ENCODE peak calls at places on chromosomes 13 and 19, in four cellular contexts. H, G, Z and B are unnamed samples.

GRCh38 chr13:45851171-45851889 is at the start of gene SIAH3:
- DNase-seq in H (no peak), G (no peak), Z (no peak), B (peak; percentile 5)

GRCh38 chr13:44622701-44623100 is 46.6 kb upstream of the TSC22D1 start:
- DNase-seq in H (no peak), G (no peak), Z (no peak), B (no peak)

GRCh38 chr13:85265296-85265695 is 533.9 kb downstream of the SLITRK6 start:
- DNase-seq in H (no peak), G (no peak), Z (no peak), B (no peak)

GRCh38 chr13:77312311-77312710 is 14.6 kb downstream of the MYCBP2 start:
- DNase-seq in H (no peak), G (no peak), Z (no peak), B (no peak)

GRCh38 chr19:45253396-45254027 is 2.4 kb downstream of the MARK4 start:
- DNase-seq in H (no peak), G (no peak), Z (no peak), B (no peak)

GRCh38 chr19:8512115-8512967 is 1.6 kb downstream of the ZNF414 start:
- DNase-seq in H (no peak), G (no peak), Z (peak; percentile 58), B (no peak)

GRCh38 chr13:94711561-94712286 is 621 bp downstream of the SOX21 start:
- DNase-seq in H (no peak), G (no peak), Z (no peak), B (peak; percentile 33)

GRCh38 chr13:40153516-40153915 is 498.1 kb downstream of the COG6 start:
- DNase-seq in H (no peak), G (no peak), Z (no peak), B (no peak)

GRCh38 chr13:84844473-84844872 is 954.7 kb downstream of the SLITRK6 start:
- DNase-seq in H (peak; percentile 24), G (no peak), Z (no peak), B (peak; percentile 37)

GRCh38 chr19:5691205-5691929 is 1.3 kb downstream of the RPL36 start:
- DNase-seq in H (no peak), G (no peak), Z (no peak), B (peak; percentile 47)

GRCh38 chr13:77952737-77953136 is 34.1 kb upstream of the EDNRB start:
- DNase-seq in H (no peak), G (peak; percentile 42), Z (no peak), B (peak; percentile 18)

GRCh38 chr13:106599875-106600797 is 32.2 kb upstream of the ARGLU1 start:
- DNase-seq in H (no peak), G (no peak), Z (no peak), B (peak; percentile 65)

GRCh38 chr19:3651684-3652083 is 25.1 kb upstream of the CACTIN start:
- DNase-seq in H (no peak), G (no peak), Z (no peak), B (no peak)

GRCh38 chr13:91647361-91647970 is 249.0 kb downstream of the GPC5 start:
- DNase-seq in H (peak; percentile 15), G (no peak), Z (peak; percentile 41), B (no peak)

GRCh38 chr19:5257155-5258045 is 83.2 kb downstream of the PTPRS start:
- DNase-seq in H (no peak), G (no peak), Z (no peak), B (no peak)

GRCh38 chr13:64755961-64756360 is 2474.2 kb downstream of the PCDH9 start:
- DNase-seq in H (no peak), G (no peak), Z (no peak), B (no peak)

GRCh38 chr19:13195678-13196077 is 45.5 kb downstream of the IER2 start:
- DNase-seq in H (no peak), G (peak; percentile 38), Z (peak; percentile 47), B (no peak)

GRCh38 chr19:39046037-39046821 is 13.9 kb upstream of the FBXO27 start:
- DNase-seq in H (no peak), G (no peak), Z (no peak), B (peak; percentile 23)

GRCh38 chr13:22432690-22433089 is 748.1 kb upstream of the SGCG start:
- DNase-seq in H (no peak), G (no peak), Z (no peak), B (no peak)

GRCh38 chr13:96636310-96636709 is 358.0 kb downstream of the OXGR1 start:
- DNase-seq in H (no peak), G (no peak), Z (no peak), B (no peak)

GRCh38 chr13:92074658-92075057 is 676.2 kb downstream of the GPC5 start:
- DNase-seq in H (peak; percentile 4), G (no peak), Z (no peak), B (peak; percentile 21)

GRCh38 chr19:7199613-7200533 is 94.3 kb downstream of the INSR start:
- DNase-seq in H (no peak), G (no peak), Z (no peak), B (peak; percentile 28)

GRCh38 chr13:45137501-45137880 is 17.2 kb downstream of the GTF2F2 start:
- DNase-seq in H (no peak), G (no peak), Z (no peak), B (no peak)

GRCh38 chr19:11164879-11165406 is 9.4 kb upstream of the SPC24 start:
- DNase-seq in H (no peak), G (no peak), Z (no peak), B (no peak)

GRCh38 chr13:99288069-99288468 is 19.1 kb downstream of the GPR183 start:
- DNase-seq in H (no peak), G (no peak), Z (no peak), B (no peak)

GRCh38 chr19:1852294-1852646 is 4.0 kb upstream of the REXO1 start:
- DNase-seq in H (no peak), G (no peak), Z (no peak), B (no peak)

GRCh38 chr13:69008503-69008902 is 1099.1 kb upstream of the ATXN8OS start:
- DNase-seq in H (no peak), G (no peak), Z (no peak), B (no peak)

GRCh38 chr13:39148513-39148961 is 110.3 kb downstream of the NHLRC3 start:
- DNase-seq in H (no peak), G (peak; percentile 43), Z (no peak), B (peak; percentile 88)

GRCh38 chr13:89865331-89865833 is 1482.1 kb upstream of the MIR17HG start:
- DNase-seq in H (no peak), G (no peak), Z (no peak), B (no peak)

GRCh38 chr13:89862011-89862690 is 1485.3 kb upstream of the MIR17HG start:
- DNase-seq in H (no peak), G (no peak), Z (no peak), B (no peak)

GRCh38 chr13:89857502-89857901 is 1490.0 kb upstream of the MIR17HG start:
- DNase-seq in H (no peak), G (no peak), Z (no peak), B (no peak)

DNA sequence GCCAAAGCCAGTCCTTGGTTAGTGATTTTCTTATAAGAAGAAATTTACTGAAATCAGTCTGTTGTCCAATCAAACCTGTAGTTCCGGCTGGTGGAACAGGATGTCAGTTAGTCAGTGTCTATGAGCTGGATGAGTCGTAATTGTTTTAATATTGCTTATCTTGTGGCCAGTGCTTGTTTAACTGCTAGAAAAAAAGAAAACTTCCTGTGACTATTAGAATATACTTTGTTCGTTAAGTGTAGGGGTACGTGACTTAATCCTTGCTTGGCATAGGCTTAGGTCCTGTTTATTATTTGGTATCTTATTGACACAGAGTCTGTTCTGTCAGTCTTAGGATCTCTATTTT is 1484.8 kb upstream of the MIR17HG start:
- DNase-seq in H (no peak), G (no peak), Z (no peak), B (no peak)
- H2BK12ac ChIP-seq in H (no peak overlapping the region), G (no peak overlapping the region), Z (no peak overlapping the region), B (no peak overlapping the region)

DNA sequence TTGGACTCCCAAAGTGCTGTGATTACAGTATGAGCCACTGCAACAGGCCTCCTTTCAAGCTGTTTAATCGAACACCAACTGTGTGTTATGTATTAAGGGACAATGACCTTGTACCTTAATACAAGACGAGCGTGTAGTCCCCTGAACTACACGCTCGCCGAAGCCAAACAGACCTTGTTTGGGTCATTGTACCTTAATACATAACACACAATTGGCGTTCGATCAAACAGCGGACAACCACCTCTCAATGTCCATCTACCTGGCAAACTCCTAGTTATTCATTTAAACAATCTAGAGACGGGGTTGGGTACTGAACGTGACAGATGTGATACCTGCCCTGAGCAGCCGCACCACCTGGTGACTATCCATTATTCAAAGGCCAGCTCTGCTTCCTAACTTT is 1.3 kb downstream of the CHERP start:
- DNase-seq in H (no peak), G (no peak), Z (no peak), B (no peak)
- H3K36me3 ChIP-seq in H (peaks cover 56% of the 10 kb centered on the region), G (peaks cover 37% of the 10 kb centered on the region), Z (peaks cover 6% of the 10 kb centered on the region), B (peaks cover 53% of the 10 kb centered on the region)

DNA sequence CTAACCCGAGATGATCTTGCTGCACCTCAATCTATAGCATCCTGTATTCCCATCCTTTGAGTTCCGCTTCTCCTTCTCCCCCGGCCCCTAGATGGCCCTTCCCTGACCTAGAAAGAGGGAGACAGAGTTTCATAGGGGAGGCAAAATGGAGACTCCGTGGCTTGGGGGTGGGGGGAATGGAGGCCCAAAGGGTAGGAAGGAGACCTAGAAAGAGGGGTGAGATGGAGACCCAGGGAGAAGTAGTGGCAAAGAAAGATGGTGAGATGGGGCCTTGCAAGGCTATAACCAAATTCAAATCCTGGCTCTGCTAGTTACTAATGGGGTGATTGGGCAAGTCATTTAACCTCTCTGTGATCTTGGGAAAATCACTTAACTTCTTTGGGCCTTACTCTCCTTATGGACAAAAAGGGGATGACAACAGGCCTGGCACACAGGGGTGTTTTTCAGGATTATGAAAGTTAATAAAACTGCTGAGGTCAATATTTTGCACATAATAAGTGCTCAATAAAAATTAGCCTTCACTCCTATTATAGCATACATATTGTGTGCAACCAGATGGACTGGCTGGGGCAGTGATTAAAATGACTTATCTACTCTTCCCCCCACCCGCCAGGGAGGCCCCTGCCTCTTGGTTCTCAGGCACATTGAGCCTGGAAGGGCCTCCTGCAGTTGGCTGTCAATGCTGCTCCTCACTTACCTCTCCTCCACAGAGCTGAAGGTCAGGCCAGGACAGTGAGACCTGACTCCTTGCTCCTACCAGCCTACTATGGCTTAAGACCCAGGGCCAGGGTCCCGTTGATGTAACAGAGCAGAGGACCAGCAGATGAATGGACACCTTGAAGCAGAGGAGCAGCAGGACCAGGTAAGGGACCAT is 623 bp downstream of the SPHK2 start:
- DNase-seq in H (no peak), G (no peak), Z (no peak), B (peak; percentile 82)
- H2BK12ac ChIP-seq in H (no peak overlapping the region), G (peak overlapping the region; percentile 41), Z (peak overlapping the region; percentile 32), B (peak overlapping the region; percentile 59)

GRCh38 chr13:27808866-27809546 is 16.7 kb downstream of the GSX1 start:
- DNase-seq in H (no peak), G (no peak), Z (no peak), B (no peak)

GRCh38 chr13:27806744-27807387 is 14.6 kb downstream of the GSX1 start:
- DNase-seq in H (no peak), G (no peak), Z (no peak), B (no peak)

GRCh38 chr13:27810009-27810408 is 17.7 kb downstream of the GSX1 start:
- DNase-seq in H (no peak), G (no peak), Z (no peak), B (no peak)

GRCh38 chr13:27813826-27814225 is 21.5 kb downstream of the GSX1 start:
- DNase-seq in H (no peak), G (no peak), Z (no peak), B (no peak)

GRCh38 chr13:27810461-27810860 is 18.2 kb downstream of the GSX1 start:
- DNase-seq in H (no peak), G (no peak), Z (no peak), B (no peak)
- H3K36me3 ChIP-seq in H (no peaks in the 10 kb centered on the region), G (no peaks in the 10 kb centered on the region), Z (no peaks in the 10 kb centered on the region), B (no peaks in the 10 kb centered on the region)